ENCODE peak calls at places on chromosomes 5 and 9, in four cellular contexts. A, Q, F and W are unnamed samples.

GRCh38 chr5:150781706-150782614 is 3.4 kb downstream of the SMIM3 start:
- DNase-seq in A (no peak), Q (peak; percentile 98), F (no peak), W (no peak)

GRCh38 chr5:110055301-110055700 is 365.6 kb downstream of the MAN2A1 start:
- DNase-seq in A (no peak), Q (peak; percentile 14), F (no peak), W (no peak)

GRCh38 chr5:959581-960531 is 48.7 kb upstream of the NKD2 start:
- DNase-seq in A (no peak), Q (no peak), F (peak; percentile 35), W (no peak)

GRCh38 chr9:20592673-20593072 is 29.6 kb downstream of the MLLT3 start:
- DNase-seq in A (no peak), F (no peak), Q (no peak), W (no peak)

GRCh38 chr5:56112526-56113121 is 117.9 kb upstream of the IL6ST start:
- DNase-seq in A (no peak), Q (no peak), F (no peak), W (no peak)

GRCh38 chr9:133762488-133763271 is 24.5 kb upstream of the SARDH start:
- DNase-seq in F (no peak), A (no peak), Q (no peak), W (no peak)

GRCh38 chr9:113664176-113664875 is 200.8 kb downstream of the RGS3 start:
- DNase-seq in A (peak; percentile 22), Q (no peak), F (no peak), W (no peak)

GRCh38 chr9:76218151-76218867 is 175.9 kb downstream of the RFK start:
- DNase-seq in A (no peak), F (no peak), Q (no peak), W (no peak)

GRCh38 chr9:68974431-68974830 is 39.5 kb downstream of the PRKACG start:
- DNase-seq in A (no peak), Q (no peak), F (no peak), W (no peak)

GRCh38 chr9:112112941-112113399 is 62.1 kb downstream of the SUSD1 start:
- DNase-seq in A (peak; percentile 78), F (peak; percentile 53), Q (no peak), W (no peak)
- TF ChIP-seq CTCF in A (peak; percentile 64), F (peak; percentile 84), Q (peak; percentile 37), W (no peak)

GRCh38 chr5:123549256-123549904 is 37.4 kb downstream of the CSNK1G3 start:
- DNase-seq in Q (no peak), A (no peak), F (no peak), W (peak; percentile 42)

GRCh38 chr5:123559434-123559775 is 47.4 kb downstream of the CSNK1G3 start:
- DNase-seq in Q (peak; percentile 35), F (no peak), A (no peak), W (no peak)

GRCh38 chr5:123557907-123558306 is 45.9 kb downstream of the CSNK1G3 start:
- DNase-seq in A (peak; percentile 45), F (no peak), Q (no peak), W (no peak)

GRCh38 chr5:123558762-123559433 is 46.9 kb downstream of the CSNK1G3 start:
- DNase-seq in Q (no peak), A (no peak), F (no peak), W (no peak)

DNA sequence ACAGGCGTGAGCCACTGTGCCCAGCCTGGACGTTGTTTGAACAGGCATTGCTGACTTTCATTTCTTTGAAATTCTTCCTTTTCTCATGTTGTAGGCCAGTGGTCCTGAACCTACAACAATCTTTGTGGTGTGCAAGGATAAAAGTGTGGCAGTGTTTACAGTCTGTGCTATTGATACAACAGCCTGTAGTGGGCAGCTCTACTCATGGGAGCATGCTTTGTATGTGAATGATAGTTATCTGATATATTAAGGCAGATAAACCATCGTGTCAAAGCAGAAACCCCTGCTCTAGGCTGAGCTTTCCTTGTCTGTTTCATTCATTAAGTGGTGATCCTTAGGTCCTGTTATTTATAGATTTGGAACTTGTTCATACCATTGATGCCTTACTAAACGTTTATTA is 42.6 kb downstream of the CSNK1G3 start:
- DNase-seq in A (no peak), Q (no peak), F (no peak), W (no peak)
- TF ChIP-seq CTCF in A (no peak), Q (no peak), F (no peak), W (no peak)

GRCh38 chr9:127222388-127223095 is 42.0 kb upstream of the GARNL3 start:
- DNase-seq in A (no peak), F (no peak), Q (no peak), W (no peak)

GRCh38 chr9:127224178-127224882 is 40.2 kb upstream of the GARNL3 start:
- DNase-seq in Q (peak; percentile 59), A (peak; percentile 98), F (peak; percentile 94), W (peak; percentile 94)

GRCh38 chr9:127223266-127223665 is 41.3 kb upstream of the GARNL3 start:
- DNase-seq in F (no peak), Q (no peak), A (no peak), W (no peak)

GRCh38 chr9:127224883-127225739 is 39.5 kb upstream of the GARNL3 start:
- DNase-seq in A (peak; percentile 98), F (peak; percentile 99), Q (peak; percentile 85), W (peak; percentile 87)

GRCh38 chr9:127223810-127224177 is 40.8 kb upstream of the GARNL3 start:
- DNase-seq in F (no peak), A (no peak), Q (no peak), W (no peak)
- TF ChIP-seq CTCF in F (no peak), A (peak; percentile 53), Q (no peak), W (no peak)

GRCh38 chr5:111063709-111064322 is 7.7 kb upstream of the TSLP start:
- DNase-seq in A (no peak), Q (peak; percentile 49), F (no peak), W (no peak)
- TF ChIP-seq CTCF in A (peak; percentile 21), Q (peak; percentile 62), F (peak; percentile 66), W (no peak)

GRCh38 chr5:135977375-135977928 is 22.7 kb upstream of the LECT2 start:
- DNase-seq in Q (peak; percentile 36), A (peak; percentile 85), F (peak; percentile 77), W (no peak)

GRCh38 chr5:135978993-135979392 is 24.2 kb upstream of the LECT2 start:
- DNase-seq in Q (no peak), F (no peak), A (no peak), W (no peak)

GRCh38 chr5:135979510-135979909 is 24.7 kb upstream of the LECT2 start:
- DNase-seq in Q (peak; percentile 86), F (no peak), A (no peak), W (no peak)

GRCh38 chr5:135976216-135976615 is 21.4 kb upstream of the LECT2 start:
- DNase-seq in F (no peak), A (no peak), Q (no peak), W (no peak)

DNA sequence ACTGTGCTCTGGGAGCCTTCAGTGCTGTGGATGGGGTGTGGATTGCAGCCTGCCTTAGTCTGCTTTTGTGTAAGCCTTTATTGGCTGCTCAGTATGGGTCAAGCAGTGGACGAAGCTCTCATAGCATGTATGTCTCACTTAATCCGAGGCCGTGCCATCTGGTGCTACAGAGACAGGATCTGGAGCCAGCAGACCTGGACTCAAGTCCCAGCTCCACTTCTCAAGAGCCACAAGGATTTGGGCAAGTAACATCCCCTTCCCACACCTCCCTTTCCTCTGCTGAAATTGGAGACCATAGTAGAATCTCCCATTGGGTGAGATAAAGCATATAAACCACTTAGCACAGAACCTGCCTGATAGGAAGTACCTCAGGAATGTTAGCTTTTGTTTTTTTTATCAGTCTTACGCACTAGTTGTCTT is 23.4 kb upstream of the LECT2 start:
- DNase-seq in Q (no peak), F (no peak), A (peak; percentile 35), W (no peak)
- TF ChIP-seq CTCF in Q (no peak), F (no peak), A (no peak), W (no peak)

GRCh38 chr5:180618487-180618829 is 27.2 kb upstream of the SCGB3A1 start:
- DNase-seq in A (no peak), F (no peak), Q (no peak), W (no peak)
- TF ChIP-seq CTCF in A (no peak), F (no peak), Q (no peak), W (no peak)

GRCh38 chr5:134004626-134005414 is at the start of gene VDAC1:
- DNase-seq in Q (peak; percentile 91), A (peak; percentile 86), F (peak; percentile 87), W (peak; percentile 81)
- TF ChIP-seq CTCF in Q (no peak), A (no peak), F (no peak), W (no peak)